ENCODE peak calls at places on chromosomes 12 and 14, in seven cellular contexts. M is Caco-2; T is GM12891; L is uterus; F is endothelial cell of umbilical vein; D is activated CD8-positive, alpha-beta memory T cell treated with anti-CD3 and anti-CD28 coated beads for 24 hours; P is transverse colon. Z is an unnamed sample.

GRCh38 chr12:12081836-12082497 is 11.2 kb downstream of the BCL2L14 start:
- DNase-seq in M (peak; percentile 62), T (peak; percentile 60), L (no peak), F (peak; percentile 79), D (no peak), P (peak; percentile 78), Z (peak; percentile 87)

GRCh38 chr12:32418903-32419519 is 19.7 kb downstream of the FGD4 start:
- DNase-seq in M (no peak), T (no peak), L (no peak), F (no peak), D (no peak), P (no peak), Z (no peak)

GRCh38 chr12:12226187-12226586 is 40.7 kb downstream of the LRP6 start:
- DNase-seq in M (no peak), T (no peak), L (no peak), F (no peak), D (no peak), P (no peak), Z (no peak)

GRCh38 chr12:109770861-109771670 is 57.4 kb downstream of the FAM222A start:
- DNase-seq in M (peak; percentile 13), T (no peak), L (no peak), F (no peak), D (peak; percentile 49), P (no peak), Z (no peak)

GRCh38 chr14:50837850-50838470 is 7.0 kb upstream of the NIN start:
- DNase-seq in M (no peak), T (no peak), L (no peak), F (no peak), D (no peak), P (no peak), Z (no peak)

GRCh38 chr12:46480282-46480681 is 107.7 kb upstream of the SLC38A2 start:
- DNase-seq in M (no peak), T (no peak), L (no peak), F (no peak), D (no peak), P (no peak), Z (no peak)

GRCh38 chr12:102388469-102388868 is 91.9 kb downstream of the IGF1 start:
- DNase-seq in M (no peak), T (no peak), L (no peak), F (no peak), D (no peak), P (no peak), Z (no peak)

GRCh38 chr12:119247720-119248043 is 69.0 kb downstream of the HSPB8 start:
- DNase-seq in M (no peak), T (no peak), L (no peak), F (no peak), D (no peak), P (no peak), Z (no peak)

GRCh38 chr12:58765653-58766554 is 154.4 kb downstream of the LRIG3 start:
- DNase-seq in M (peak; percentile 38), T (no peak), L (no peak), F (no peak), D (no peak), P (no peak), Z (no peak)

GRCh38 chr14:21039059-21039422 is 3.1 kb upstream of the RNASE7 start:
- DNase-seq in M (no peak), T (no peak), L (peak; percentile 95), F (peak; percentile 47), D (no peak), P (peak; percentile 87), Z (peak; percentile 97)

GRCh38 chr14:55073856-55074255 is 22.4 kb downstream of the MAPK1IP1L start:
- DNase-seq in M (no peak), T (no peak), L (no peak), F (no peak), D (no peak), P (no peak), Z (no peak)

GRCh38 chr12:75455839-75456238 is 24.7 kb upstream of the GLIPR1 start:
- DNase-seq in M (no peak), T (no peak), L (no peak), F (no peak), D (no peak), P (no peak), Z (no peak)

GRCh38 chr14:77682158-77682553 is 25.7 kb downstream of the ALKBH1 start:
- DNase-seq in M (no peak), T (no peak), L (no peak), F (no peak), D (no peak), P (no peak), Z (no peak)

GRCh38 chr12:52440821-52441319 is 6.7 kb upstream of the KRT75 start:
- DNase-seq in M (no peak), T (no peak), L (no peak), F (no peak), D (no peak), P (no peak), Z (peak; percentile 74)

GRCh38 chr14:75303415-75303814 is 24.8 kb downstream of the FOS start:
- DNase-seq in M (peak; percentile 62), T (peak; percentile 39), L (peak; percentile 76), F (peak; percentile 65), D (peak; percentile 80), P (peak; percentile 76), Z (no peak)

GRCh38 chr14:39491134-39491541 is 58.9 kb upstream of the FBXO33 start:
- DNase-seq in M (no peak), T (no peak), L (no peak), F (peak; percentile 24), D (no peak), P (no peak), Z (no peak)

GRCh38 chr12:111570090-111570961 is 28.8 kb downstream of the ATXN2 start:
- DNase-seq in M (peak; percentile 59), T (no peak), L (no peak), F (peak; percentile 69), D (no peak), P (no peak), Z (no peak)

GRCh38 chr12:27999521-27999920 is 27.0 kb upstream of the PTHLH start:
- DNase-seq in M (no peak), T (no peak), L (no peak), F (no peak), D (no peak), P (no peak), Z (no peak)

GRCh38 chr12:92139634-92140555 is 5.8 kb downstream of the BTG1 start:
- DNase-seq in M (no peak), T (no peak), L (no peak), F (peak; percentile 48), D (no peak), P (no peak), Z (no peak)

GRCh38 chr12:91272456-91273063 is 89.9 kb upstream of the DCN start:
- DNase-seq in M (no peak), T (no peak), L (peak; percentile 76), F (no peak), D (no peak), P (peak; percentile 24), Z (no peak)

GRCh38 chr14:73462078-73462715 is 3.9 kb upstream of the NUMB start:
- DNase-seq in M (peak; percentile 57), T (no peak), L (peak; percentile 27), F (peak; percentile 44), D (no peak), P (peak; percentile 88), Z (no peak)

GRCh38 chr12:132534076-132534475 is 44.1 kb downstream of the FBRSL1 start:
- DNase-seq in M (no peak), T (no peak), L (no peak), F (no peak), D (no peak), P (no peak), Z (no peak)

GRCh38 chr14:88535149-88535548 is 19.7 kb downstream of the PTPN21 start:
- DNase-seq in M (peak; percentile 79), T (no peak), L (no peak), F (peak; percentile 13), D (no peak), P (peak; percentile 75), Z (no peak)